ENCODE peak calls at places on chromosome 15, in five cellular contexts. T is HCT116, S is testis, P is transverse colon, B is lower leg skin. H is an unnamed sample.

GRCh38 chr15:80803580-80804525 is 24.7 kb downstream of the CEMIP start:
- DNase-seq in S (no peak), B (no peak), P (no peak), T (no peak), H (no peak)

GRCh38 chr15:30827625-30828303 is 76.0 kb upstream of the FAN1 start:
- DNase-seq in S (no peak), T (no peak), P (no peak), B (no peak), H (no peak)

GRCh38 chr15:29517829-29518228 is 248.2 kb upstream of the NSMCE3 start:
- DNase-seq in T (no peak), P (no peak), B (no peak), S (no peak), H (no peak)

GRCh38 chr15:77746254-77747174 is 113.8 kb upstream of the LINGO1 start:
- DNase-seq in T (no peak), B (no peak), P (no peak), S (no peak), H (no peak)

GRCh38 chr15:75182187-75183131 is 19.2 kb upstream of the C15orf39 start:
- DNase-seq in P (peak), S (no peak), T (no peak), B (no peak), H (no peak)

GRCh38 chr15:66138882-66139281 is 114.7 kb downstream of the MEGF11 start:
- DNase-seq in S (peak), P (no peak), T (no peak), B (no peak), H (no peak)

GRCh38 chr15:67097893-67098740 is 32.7 kb downstream of the SMAD3 start:
- DNase-seq in S (peak), T (no peak), P (peak), B (no peak), H (peak)

GRCh38 chr15:68637755-68638405 is 59.1 kb downstream of the CORO2B start:
- DNase-seq in S (peak), P (peak), T (no peak), B (no peak), H (no peak)

GRCh38 chr15:52102468-52102867 is 10.1 kb downstream of the BCL2L10 start:
- DNase-seq in S (no peak), P (no peak), T (no peak), B (no peak), H (no peak)

GRCh38 chr15:74641151-74641550 is 25.5 kb downstream of the CLK3 start:
- DNase-seq in S (no peak), B (no peak), T (no peak), P (no peak), H (no peak)

GRCh38 chr15:89893696-89894450 is at the start of gene AP3S2:
- DNase-seq in T (peak), B (peak), S (peak), P (peak), H (peak)

GRCh38 chr15:27681038-27681437 is 418.1 kb downstream of the OCA2 start:
- DNase-seq in S (peak), T (no peak), P (no peak), B (no peak), H (peak)

GRCh38 chr15:78831229-78832207 is 20.3 kb upstream of the ADAMTS7 start:
- DNase-seq in B (no peak), S (no peak), P (no peak), T (no peak), H (no peak)

GRCh38 chr15:68565701-68566100 is 13.1 kb upstream of the CORO2B start:
- DNase-seq in P (no peak), T (no peak), S (no peak), B (peak), H (no peak)

GRCh38 chr15:72180771-72181324 is 16.7 kb downstream of the GRAMD2A start:
- DNase-seq in T (no peak), P (no peak), S (no peak), B (peak), H (no peak)

GRCh38 chr15:72182673-72183072 is 14.9 kb downstream of the GRAMD2A start:
- DNase-seq in T (no peak), P (no peak), B (no peak), S (no peak), H (no peak)

GRCh38 chr15:72183781-72184164 is 13.8 kb downstream of the GRAMD2A start:
- DNase-seq in S (no peak), B (no peak), T (no peak), P (no peak), H (no peak)

GRCh38 chr15:72182244-72182643 is 15.3 kb downstream of the GRAMD2A start:
- DNase-seq in B (no peak), S (no peak), P (no peak), T (no peak), H (no peak)

DNA sequence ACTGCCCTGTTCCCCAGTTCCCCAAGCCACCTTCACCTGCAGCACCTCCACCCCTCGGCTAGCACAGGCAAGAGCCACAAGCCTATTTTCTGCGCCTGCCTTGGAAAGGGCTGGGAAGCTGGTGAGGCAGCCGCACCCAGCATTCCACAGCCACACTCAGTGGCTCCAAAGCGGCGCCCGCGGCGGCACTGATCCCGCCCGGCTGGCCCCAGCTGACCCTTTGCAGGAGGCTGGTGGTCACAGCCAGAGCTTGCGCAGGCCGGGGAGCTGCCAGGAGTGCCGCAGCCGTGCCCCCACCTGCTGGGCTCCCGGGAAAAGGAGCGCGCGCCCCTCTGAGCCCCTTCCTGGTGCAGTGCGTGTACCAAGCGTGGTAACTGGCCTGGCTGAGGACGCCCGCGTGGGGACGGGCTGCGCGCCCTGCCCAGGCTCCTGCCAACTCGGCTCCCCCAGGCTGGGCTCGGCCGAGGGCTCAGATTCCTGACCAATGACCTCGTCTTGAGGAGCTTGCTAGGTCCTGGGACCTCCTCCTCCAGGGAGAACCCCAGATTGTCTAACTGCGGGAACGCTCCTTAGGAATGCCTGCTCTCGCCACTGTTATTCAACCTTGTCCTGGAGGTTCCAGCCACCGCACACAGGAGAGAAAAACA is 13.3 kb downstream of the GRAMD2A start:
- DNase-seq in P (peak), S (no peak), T (peak), B (no peak), H (no peak)
- TF ChIP-seq POLR2A in P (no peak), S (no peak), T (no peak), B (no peak), H (no peak)

DNA sequence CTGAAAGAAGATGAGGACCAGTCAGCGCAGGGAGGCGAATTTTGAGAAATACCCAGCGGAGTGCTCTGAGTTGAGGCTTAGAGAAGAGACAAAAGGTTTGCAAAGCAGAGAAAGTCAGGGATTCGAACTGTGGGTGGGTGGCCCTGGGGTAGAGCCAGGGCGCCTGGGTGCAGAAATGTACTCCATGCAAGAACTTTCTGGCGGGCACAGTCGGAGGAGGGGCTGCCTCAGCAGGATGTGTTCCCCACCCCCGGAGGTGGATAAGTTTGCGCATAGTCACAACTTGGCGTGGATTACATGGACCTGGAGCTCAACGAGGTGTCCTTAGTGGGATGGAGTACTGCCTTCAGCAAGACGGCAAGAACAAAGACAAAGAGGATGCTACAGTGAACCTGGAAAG is 117.3 kb upstream of the ALDH1A3 start:
- DNase-seq in P (no peak), T (no peak), B (peak), S (no peak), H (no peak)
- TF ChIP-seq POLR2A in P (no peak), T (no peak), B (no peak), S (no peak), H (no peak)

DNA sequence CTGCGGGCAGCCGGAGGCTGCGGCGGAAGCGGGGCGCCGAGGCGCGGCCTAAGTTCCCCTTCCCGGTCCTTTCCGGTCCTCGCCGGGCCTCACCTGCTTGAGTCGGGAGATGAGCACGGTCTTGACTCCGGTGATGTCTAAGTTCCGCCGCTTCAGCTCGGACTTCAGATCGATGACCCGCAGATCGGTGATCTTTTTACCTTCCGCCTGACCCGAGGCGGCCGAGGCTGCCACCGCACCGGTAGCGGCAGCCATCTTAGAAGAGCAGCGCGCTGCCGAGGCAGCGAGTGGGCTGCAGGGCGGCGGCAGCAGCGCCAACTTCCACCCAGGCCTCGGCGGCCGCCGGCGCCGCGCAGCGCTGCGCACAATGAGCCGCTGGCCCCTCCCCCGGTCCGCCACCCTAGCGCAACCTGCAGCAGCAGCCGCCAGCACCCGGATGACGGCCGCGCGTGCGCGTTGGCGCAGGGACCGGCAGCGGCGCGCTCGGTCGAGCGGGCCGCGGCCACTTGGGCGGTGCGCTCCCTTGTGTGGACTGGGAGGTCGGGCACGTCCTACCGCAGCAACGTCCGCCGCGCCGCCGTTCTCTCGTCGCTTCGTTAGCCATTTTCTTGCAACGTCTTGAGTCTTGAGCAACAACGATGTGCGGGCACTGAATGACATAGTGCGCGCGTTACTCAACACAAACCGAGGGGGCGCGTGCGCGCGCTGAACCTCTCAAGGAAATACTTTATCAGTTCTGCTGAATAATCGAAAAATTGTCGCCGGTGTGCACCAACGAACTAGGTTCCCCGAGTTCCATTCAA is at the start of gene SLTM:
- DNase-seq in S (peak), P (peak), B (peak), T (peak), H (peak)
- TF ChIP-seq POLR2A in S (peak), P (peak), B (peak), T (peak), H (peak)

GRCh38 chr15:70892912-70893560 is 410 bp downstream of the LRRC49 start:
- DNase-seq in P (peak), S (peak), T (no peak), B (no peak), H (peak)

DNA sequence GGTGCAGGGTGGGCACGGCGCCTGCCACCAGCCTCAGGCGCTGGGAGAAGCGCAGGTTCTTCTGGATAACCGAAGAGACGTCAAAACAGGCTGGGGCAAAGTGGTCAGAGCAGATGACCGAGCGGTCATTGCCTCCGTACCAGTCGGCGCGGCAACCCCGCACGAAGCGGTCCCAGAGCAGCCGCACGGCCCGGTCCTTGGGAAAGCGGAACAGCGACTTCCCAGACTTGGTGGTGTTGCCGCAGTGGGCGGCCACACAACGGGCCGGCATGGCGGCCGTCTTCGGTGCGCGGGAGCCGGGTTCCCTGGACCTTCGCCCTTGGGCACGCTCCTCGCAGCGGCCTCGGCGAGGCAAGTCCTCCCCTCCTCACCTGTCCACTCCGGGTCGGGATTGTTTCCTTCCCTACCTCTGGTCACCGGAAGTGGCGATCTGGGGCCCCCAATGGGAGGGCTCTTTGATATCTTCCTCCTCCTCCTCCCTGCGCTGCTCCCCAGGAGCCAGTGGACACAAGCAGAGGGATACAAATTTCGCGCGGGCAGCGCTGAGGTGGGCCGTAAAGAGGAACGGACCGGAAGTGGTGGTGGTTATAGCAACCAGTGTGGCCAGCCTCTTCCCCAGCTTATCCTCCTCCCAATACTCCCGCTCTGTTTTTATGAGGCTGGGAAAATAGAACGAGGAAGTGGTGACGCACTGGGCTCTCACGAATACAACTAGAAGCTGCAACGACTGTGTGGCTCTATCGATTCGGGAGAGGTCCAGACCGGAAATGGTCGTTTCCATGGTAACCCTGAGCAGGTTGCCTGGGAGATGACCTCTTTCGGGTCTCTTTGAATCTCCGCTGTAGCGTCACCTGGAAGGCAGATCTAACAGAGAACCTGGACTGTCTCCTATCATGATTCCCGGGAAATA is at the start of the genes LRRC49 and THAP10:
- DNase-seq in B (peak), S (peak), T (peak), P (peak), H (peak)
- TF ChIP-seq POLR2A in B (no peak), S (no peak), T (no peak), P (no peak), H (peak)

GRCh38 chr15:85312925-85313324 is 67.5 kb upstream of the AKAP13 start:
- DNase-seq in S (no peak), B (no peak), T (no peak), P (no peak), H (no peak)
- TF ChIP-seq POLR2A in S (no peak), B (no peak), T (no peak), P (no peak), H (no peak)

DNA sequence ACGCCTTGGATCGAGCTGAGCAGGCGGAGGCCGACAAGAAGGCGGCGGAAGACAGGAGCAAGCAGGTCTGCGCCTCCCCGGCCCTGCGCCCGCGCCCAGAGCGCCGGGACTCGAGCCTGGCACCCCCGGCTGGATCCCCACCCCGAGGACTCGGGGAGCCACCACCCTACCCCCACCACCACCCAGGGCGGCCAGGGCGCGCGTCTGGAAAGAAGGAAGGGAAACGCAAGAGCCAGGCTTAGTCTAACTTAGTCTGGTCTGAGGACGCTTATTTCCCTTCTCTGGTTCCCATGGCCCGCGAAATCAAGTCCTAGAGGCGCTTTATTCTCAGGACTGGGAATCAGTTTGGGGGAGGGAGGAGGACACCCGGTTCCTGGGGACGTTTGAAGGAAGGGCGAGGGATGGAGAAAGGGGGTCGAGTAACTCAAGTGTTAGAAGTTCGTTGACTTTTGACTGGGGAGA is 363 bp downstream of the TPM1 start:
- DNase-seq in P (no peak), S (no peak), T (no peak), B (no peak), H (no peak)
- TF ChIP-seq POLR2A in P (no peak), S (no peak), T (no peak), B (no peak), H (no peak)

H was measured in erythroblast.